ENCODE peak calls at places on chromosomes 1 and 21, in five cellular contexts. D, A, O, Q and T are unnamed samples.

GRCh38 chr1:116966791-116967190 is 34.8 kb upstream of the CD101 start:
- DNase-seq in D (peak; percentile 85), A (no peak), O (no peak), Q (no peak), T (no peak)

GRCh38 chr1:214498030-214498429 is 53.4 kb downstream of the PTPN14 start:
- DNase-seq in D (no peak), A (no peak), O (no peak), Q (no peak), T (no peak)

GRCh38 chr1:21669287-21670058 is at the start of gene RAP1GAP:
- DNase-seq in D (peak; percentile 46), A (peak; percentile 86), O (peak; percentile 78), Q (no peak), T (no peak)

GRCh38 chr1:20411196-20411980 is 74.6 kb downstream of the CAMK2N1 start:
- DNase-seq in D (peak; percentile 96), A (no peak), O (no peak), Q (no peak), T (no peak)

GRCh38 chr1:223466156-223466555 is 72.9 kb downstream of the CCDC185 start:
- DNase-seq in D (no peak), A (no peak), O (no peak), Q (no peak), T (no peak)

GRCh38 chr1:200379431-200379755 is 30.4 kb downstream of the ZNF281 start:
- DNase-seq in D (peak; percentile 91), A (peak; percentile 7), O (no peak), Q (no peak), T (no peak)

GRCh38 chr1:184945678-184946412 is 28.5 kb downstream of the NIBAN1 start:
- DNase-seq in D (peak; percentile 42), A (no peak), O (no peak), Q (no peak), T (peak; percentile 39)

GRCh38 chr1:152458384-152459185 is 44.5 kb upstream of the CRNN start:
- DNase-seq in D (peak; percentile 85), A (peak; percentile 49), O (peak; percentile 88), Q (peak; percentile 74), T (peak; percentile 91)

GRCh38 chr1:206866062-206866461 is 639 bp downstream of the IL20 start:
- DNase-seq in D (peak; percentile 74), A (no peak), O (no peak), Q (no peak), T (no peak)

GRCh38 chr1:25795955-25796806 is 3.8 kb upstream of the SELENON start:
- DNase-seq in D (no peak), A (no peak), O (no peak), Q (no peak), T (no peak)

GRCh38 chr21:18954415-18954972 is 550.9 kb upstream of the TMPRSS15 start:
- DNase-seq in D (no peak), A (no peak), O (no peak), Q (no peak), T (no peak)

GRCh38 chr1:107776898-107777663 is 187.9 kb downstream of the VAV3 start:
- DNase-seq in D (no peak), A (no peak), O (no peak), Q (peak; percentile 88), T (peak; percentile 65)

GRCh38 chr1:23475134-23475628 is 8.8 kb downstream of the ASAP3 start:
- DNase-seq in D (peak; percentile 93), A (no peak), O (no peak), Q (no peak), T (no peak)

GRCh38 chr1:218377143-218377660 is 32.1 kb downstream of the TGFB2 start:
- DNase-seq in D (peak; percentile 93), A (no peak), O (no peak), Q (no peak), T (peak; percentile 86)

GRCh38 chr1:110602466-110602865 is 3.7 kb downstream of the KCNA2 start:
- DNase-seq in D (no peak), A (no peak), O (no peak), Q (no peak), T (no peak)

GRCh38 chr1:200838676-200839445 is 33.9 kb upstream of the GPR25 start:
- DNase-seq in D (peak; percentile 72), A (no peak), O (no peak), Q (no peak), T (no peak)

GRCh38 chr1:221309711-221310110 is 430.5 kb downstream of the HLX start:
- DNase-seq in D (no peak), A (no peak), O (no peak), Q (no peak), T (no peak)

GRCh38 chr1:45543599-45544417 is 6.8 kb upstream of the AKR1A1 start:
- DNase-seq in D (no peak), A (no peak), O (peak; percentile 33), Q (peak; percentile 46), T (peak; percentile 73)
- H3K27ac ChIP-seq in D (no peak overlapping the region), A (no peak overlapping the region), O (no peak overlapping the region), Q (peak overlapping the region; percentile 51), T (peak overlapping the region; percentile 69)

DNA sequence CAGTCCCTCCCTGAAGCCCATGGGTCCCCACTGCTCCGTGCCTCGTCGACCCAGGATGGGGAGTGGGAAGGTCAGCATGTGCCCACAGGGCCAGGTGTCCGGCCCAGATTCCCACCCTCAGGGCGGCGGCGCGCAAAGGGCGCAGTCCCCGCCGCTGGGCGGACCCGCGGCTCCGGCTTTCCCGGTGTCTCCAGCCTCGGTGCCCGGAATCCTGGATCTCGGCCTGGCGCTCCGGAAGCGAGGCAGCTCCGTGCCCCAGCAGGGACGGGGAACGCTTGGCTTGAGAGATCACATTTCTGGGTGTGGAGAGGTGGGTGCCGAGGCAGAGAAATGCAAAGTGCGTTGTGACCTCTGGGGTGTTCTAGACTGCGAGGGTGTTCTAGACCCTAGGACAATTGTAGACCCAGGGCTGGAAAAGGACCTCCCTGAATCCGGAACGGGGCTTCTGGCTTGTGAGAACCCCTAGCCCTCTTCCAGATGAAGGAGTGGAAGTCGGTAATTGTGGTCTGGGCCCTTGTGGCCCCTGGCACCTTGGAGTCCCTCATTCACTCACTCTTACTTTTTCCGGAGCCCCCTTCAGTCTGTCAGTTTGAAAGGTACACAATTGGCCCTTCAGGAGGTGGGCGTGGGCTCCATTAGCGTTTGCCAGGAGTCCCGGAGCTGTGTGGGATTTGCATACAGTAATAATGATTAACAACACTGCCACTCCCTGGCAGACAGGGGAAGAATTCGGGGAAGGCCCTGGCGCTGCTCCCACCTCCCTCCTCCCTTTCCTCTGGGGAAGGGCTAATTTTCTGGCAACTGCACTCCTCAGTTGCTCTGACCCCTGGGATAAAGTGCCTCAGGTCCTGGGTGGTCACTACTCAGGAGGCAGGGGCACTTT is 1.7 kb upstream of the KCND3 start:
- DNase-seq in D (peak; percentile 53), A (peak; percentile 69), O (peak; percentile 82), Q (peak; percentile 1), T (no peak)
- TF ChIP-seq EZH2phosphoT487 in D (no peak), A (no peak), O (no peak), Q (no peak), T (no peak)

DNA sequence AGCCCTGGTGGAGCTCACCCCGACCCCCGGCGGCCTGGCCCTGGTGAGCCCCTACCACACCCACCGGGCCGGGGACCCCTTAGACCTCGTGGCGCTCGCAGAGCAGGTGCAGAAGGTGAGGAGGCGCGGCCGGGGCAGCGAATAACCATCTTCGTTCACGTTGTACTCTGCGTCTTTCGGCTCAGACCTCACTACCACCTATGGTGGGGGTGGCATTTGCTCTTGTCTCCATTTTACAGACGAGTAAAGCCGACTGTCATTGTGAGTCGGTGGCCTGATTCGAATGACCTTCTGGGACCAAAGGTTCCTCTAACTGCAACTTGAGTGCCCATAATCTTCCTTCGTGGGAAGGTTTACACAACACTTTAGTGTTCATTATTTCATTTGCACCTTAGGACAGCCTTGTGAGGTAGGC is 468 bp downstream of the C1orf50 start:
- DNase-seq in D (no peak), A (no peak), O (no peak), Q (no peak), T (peak; percentile 33)
- H3K4me1 ChIP-seq in D (peaks cover 21% of the 10 kb centered on the region), A (peaks cover 4% of the 10 kb centered on the region), O (peaks cover 30% of the 10 kb centered on the region), Q (peaks cover 27% of the 10 kb centered on the region), T (peaks cover 7% of the 10 kb centered on the region)

DNA sequence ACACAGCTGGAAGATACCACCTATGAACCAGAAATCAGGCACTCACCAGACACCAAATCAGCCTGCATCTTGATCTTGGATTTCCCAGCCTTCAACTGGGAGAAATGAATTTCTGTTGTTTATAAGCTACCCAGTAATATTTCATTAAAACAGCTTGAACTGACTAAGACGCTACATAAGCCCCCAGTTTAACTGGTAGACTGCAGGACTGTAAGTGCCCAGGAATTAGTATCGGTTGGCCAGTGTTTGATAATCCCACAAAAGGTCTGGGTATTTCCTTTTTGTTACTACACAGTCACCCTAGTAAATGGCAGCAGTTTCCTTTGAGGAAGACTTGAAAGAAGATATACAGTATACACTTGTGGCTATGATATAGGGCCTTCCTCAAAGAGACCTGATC is 7.3 kb upstream of the SLC35D1 start:
- DNase-seq in D (no peak), A (no peak), O (no peak), Q (no peak), T (no peak)
- H3K27ac ChIP-seq in D (peak overlapping the region; percentile 37), A (no peak overlapping the region), O (no peak overlapping the region), Q (no peak overlapping the region), T (no peak overlapping the region)

DNA sequence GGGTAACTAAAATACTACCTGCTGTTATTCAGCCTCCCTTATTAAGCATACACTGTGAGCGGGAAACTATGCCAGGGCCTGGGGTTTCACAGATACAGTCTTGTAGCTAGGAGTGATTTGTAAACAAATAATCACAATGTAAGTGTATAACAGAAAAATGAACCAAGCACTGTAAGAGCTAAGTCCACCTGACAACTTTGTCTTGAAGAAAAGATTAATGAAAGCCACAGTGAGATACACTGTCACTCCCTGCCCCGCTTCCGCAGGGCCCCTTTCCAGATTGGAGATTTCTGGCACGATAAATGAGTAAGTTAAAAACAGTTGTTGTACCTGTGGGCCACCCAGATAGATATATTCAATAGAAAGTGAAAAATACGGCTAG is 4.8 kb downstream of the RCAN3 start:
- DNase-seq in D (no peak), A (no peak), O (no peak), Q (no peak), T (no peak)
- TF ChIP-seq EZH2phosphoT487 in D (no peak), A (no peak), O (no peak), Q (no peak), T (no peak)

DNA sequence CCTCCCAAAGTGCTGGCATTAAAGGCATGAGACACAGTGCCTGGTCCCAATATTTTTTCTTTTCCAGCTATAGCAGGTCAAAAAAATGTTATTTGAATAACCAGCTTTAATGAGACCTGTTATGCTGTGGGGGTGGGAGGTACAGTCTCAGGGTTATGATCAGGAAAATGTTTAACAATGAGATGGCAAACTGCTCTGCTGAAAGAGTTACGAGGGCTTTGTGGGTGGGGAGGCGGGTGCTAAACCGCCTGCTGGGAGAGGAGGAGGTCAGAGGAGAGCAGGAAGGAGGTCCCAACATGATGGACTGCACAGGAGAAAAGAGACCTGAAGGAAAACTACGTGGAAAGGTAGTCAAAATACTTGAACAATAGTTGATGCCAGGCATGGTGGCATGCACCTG is 126.0 kb upstream of the B3GALT2 start:
- DNase-seq in D (no peak), A (no peak), O (no peak), Q (no peak), T (no peak)
- H3K4me1 ChIP-seq in D (no peaks in the 10 kb centered on the region), A (no peaks in the 10 kb centered on the region), O (no peaks in the 10 kb centered on the region), Q (no peaks in the 10 kb centered on the region), T (no peaks in the 10 kb centered on the region)

GRCh38 chr21:34914239-34914638 is 134.9 kb downstream of the RUNX1 start:
- DNase-seq in D (no peak), A (no peak), O (no peak), Q (no peak), T (no peak)
- H3K27ac ChIP-seq in D (peak overlapping the region; percentile 54), A (no peak overlapping the region), O (no peak overlapping the region), Q (no peak overlapping the region), T (no peak overlapping the region)